ENCODE peak calls at places on chromosomes 16 and 17, in seven cellular contexts. E, I, N, D, F, R and O are unnamed samples.

GRCh38 chr17:41656249-41657023 is 32.1 kb upstream of the KRT17 start:
- DNase-seq in F (no peak), D (no peak), N (no peak), I (no peak), R (no peak), E (no peak), O (no peak)

GRCh38 chr17:36726199-36726598 is 124.8 kb downstream of the MRM1 start:
- DNase-seq in R (no peak), E (no peak), I (no peak), D (no peak), N (no peak), F (no peak), O (no peak)

GRCh38 chr17:50129303-50129945 is 536 bp downstream of the SAMD14 start:
- DNase-seq in N (peak; percentile 57), I (no peak), E (no peak), D (no peak), R (no peak), F (peak; percentile 29), O (no peak)

GRCh38 chr16:12426122-12426521 is 377.6 kb downstream of the CPPED1 start:
- DNase-seq in F (no peak), N (no peak), D (no peak), R (no peak), E (no peak), I (no peak), O (no peak)

GRCh38 chr17:74201250-74201649 is 2.2 kb upstream of the RPL38 start:
- DNase-seq in D (no peak), E (peak; percentile 90), N (no peak), F (no peak), R (no peak), I (no peak), O (no peak)

GRCh38 chr16:2341456-2342447 is 1.2 kb upstream of the ABCA3 start:
- DNase-seq in D (no peak), F (no peak), E (no peak), R (no peak), I (no peak), N (no peak), O (no peak)

GRCh38 chr17:37121616-37122015 is 172.9 kb downstream of the AATF start:
- DNase-seq in E (no peak), D (no peak), N (no peak), I (no peak), R (no peak), F (no peak), O (no peak)

GRCh38 chr17:39660011-39660360 is 5.2 kb upstream of the TCAP start:
- DNase-seq in R (no peak), N (no peak), I (no peak), F (no peak), D (no peak), E (no peak), O (no peak)

GRCh38 chr16:89862732-89863131 is 10.7 kb upstream of the TCF25 start:
- DNase-seq in F (no peak), E (no peak), I (no peak), D (no peak), R (no peak), N (no peak), O (no peak)

GRCh38 chr16:27721548-27722265 is 171.8 kb downstream of the KATNIP start:
- DNase-seq in E (no peak), N (no peak), D (no peak), R (no peak), I (no peak), F (no peak), O (no peak)

GRCh38 chr17:68909066-68909465 is 46.1 kb downstream of the ABCA8 start:
- DNase-seq in R (no peak), N (no peak), F (peak; percentile 64), E (no peak), I (no peak), D (no peak), O (peak; percentile 60)

GRCh38 chr17:79915850-79916430 is 76.7 kb upstream of the CBX4 start:
- DNase-seq in D (no peak), R (no peak), I (peak; percentile 64), F (peak; percentile 81), E (no peak), N (no peak), O (no peak)

GRCh38 chr16:65176603-65177002 is 54.7 kb upstream of the CDH11 start:
- DNase-seq in N (no peak), I (no peak), F (no peak), E (no peak), R (no peak), D (no peak), O (no peak)

GRCh38 chr16:48082516-48082915 is 73.3 kb downstream of the ABCC12 start:
- DNase-seq in N (no peak), R (no peak), D (no peak), E (no peak), F (peak; percentile 14), I (no peak), O (no peak)

GRCh38 chr16:20675488-20676267 is 21.8 kb downstream of the ACSM1 start:
- DNase-seq in E (no peak), R (no peak), D (no peak), I (peak; percentile 75), F (no peak), N (peak; percentile 11), O (no peak)

GRCh38 chr16:86298166-86299131 is 211.9 kb upstream of the FOXF1 start:
- DNase-seq in E (no peak), N (no peak), I (no peak), D (no peak), R (no peak), F (peak; percentile 18), O (no peak)

GRCh38 chr16:65392831-65393565 is 271.1 kb upstream of the CDH11 start:
- DNase-seq in R (no peak), F (peak; percentile 57), N (no peak), E (no peak), I (no peak), D (no peak), O (no peak)

GRCh38 chr17:61574542-61575351 is 16.3 kb downstream of the NACA2 start:
- DNase-seq in F (peak; percentile 65), R (no peak), I (no peak), D (no peak), N (no peak), E (no peak), O (no peak)

GRCh38 chr17:36824678-36825091 is 112.6 kb upstream of the LHX1 start:
- DNase-seq in D (no peak), E (no peak), I (no peak), R (no peak), N (no peak), F (peak; percentile 17), O (peak; percentile 2)

GRCh38 chr17:76266244-76266938 is 1.2 kb downstream of the UBALD2 start:
- DNase-seq in R (no peak), N (peak; percentile 52), I (no peak), D (no peak), E (no peak), F (peak; percentile 33), O (no peak)

GRCh38 chr16:23710504-23710903 is 2.5 kb downstream of the ERN2 start:
- DNase-seq in E (no peak), R (no peak), D (no peak), F (no peak), N (no peak), I (no peak), O (no peak)

GRCh38 chr16:27660507-27660906 is 110.6 kb downstream of the KATNIP start:
- DNase-seq in N (no peak), R (no peak), F (no peak), E (no peak), I (no peak), D (no peak), O (no peak)

GRCh38 chr17:2936351-2936750 is 127.1 kb downstream of the OR1D5 start:
- DNase-seq in D (no peak), I (no peak), R (no peak), F (no peak), N (no peak), E (no peak), O (no peak)

GRCh38 chr17:79994602-79995001 is 41.1 kb downstream of the TBC1D16 start:
- DNase-seq in N (no peak), F (no peak), R (no peak), D (no peak), I (no peak), E (no peak), O (no peak)

GRCh38 chr17:19447085-19447583 is 36.1 kb downstream of the RNF112 start:
- DNase-seq in R (peak; percentile 33), F (peak; percentile 84), I (no peak), E (peak; percentile 93), D (peak; percentile 65), N (peak; percentile 47), O (no peak)

GRCh38 chr16:59849716-59850115 is 1115.6 kb upstream of the GOT2 start:
- DNase-seq in R (no peak), E (no peak), F (no peak), I (peak; percentile 38), N (no peak), D (no peak), O (no peak)

GRCh38 chr16:14491831-14492529 is 138.1 kb downstream of the PARN start:
- DNase-seq in F (no peak), I (no peak), D (no peak), R (no peak), N (no peak), E (no peak), O (no peak)

GRCh38 chr16:86680661-86681439 is 102.5 kb downstream of the FOXL1 start:
- DNase-seq in N (no peak), I (no peak), F (peak; percentile 45), R (no peak), E (no peak), D (no peak), O (no peak)

GRCh38 chr16:31486036-31486435 is 3.1 kb downstream of the SLC5A2 start:
- DNase-seq in F (no peak), D (no peak), I (no peak), N (no peak), E (no peak), R (no peak), O (no peak)

GRCh38 chr16:85400305-85401205 is 212.6 kb upstream of the GSE1 start:
- DNase-seq in R (no peak), F (no peak), N (no peak), D (no peak), E (no peak), I (no peak), O (no peak)

GRCh38 chr17:44115585-44116415 is 7.6 kb downstream of the HDAC5 start:
- DNase-seq in F (peak; percentile 38), I (no peak), R (no peak), E (peak; percentile 46), D (no peak), N (no peak), O (no peak)

GRCh38 chr16:27403601-27403992 is 1.6 kb downstream of the IL21R start:
- DNase-seq in E (no peak), I (no peak), F (no peak), D (no peak), N (peak; percentile 19), R (no peak), O (no peak)

GRCh38 chr16:75003931-75004330 is 5.1 kb downstream of the ZNRF1 start:
- DNase-seq in D (no peak), R (no peak), N (no peak), E (no peak), F (no peak), I (no peak), O (no peak)

GRCh38 chr17:63695889-63696288 is 4.0 kb downstream of the LIMD2 start:
- DNase-seq in E (no peak), R (no peak), D (no peak), N (no peak), F (no peak), I (no peak), O (no peak)

GRCh38 chr16:50069060-50069459 is 3.3 kb downstream of the HEATR3 start:
- DNase-seq in F (no peak), N (no peak), I (no peak), R (no peak), E (no peak), D (no peak), O (no peak)

GRCh38 chr16:30948956-30949654 is at the start of gene ORAI3:
- DNase-seq in D (no peak), E (peak; percentile 11), N (peak; percentile 45), I (no peak), R (no peak), F (peak; percentile 59), O (no peak)

GRCh38 chr16:78950768-78951167 is 649.8 kb downstream of the MAF start:
- DNase-seq in I (no peak), F (no peak), D (no peak), E (no peak), N (no peak), R (no peak), O (no peak)

GRCh38 chr16:14409563-14409962 is 220.5 kb downstream of the PARN start:
- DNase-seq in N (no peak), R (no peak), F (peak; percentile 97), E (no peak), I (no peak), D (no peak), O (no peak)